ENCODE peak calls at places on chromosome 18, in five cellular contexts. A is brain microvascular endothelial cell, Z is ovary, O is right atrium auricular region, E is osteoblast. W is an unnamed sample. For H3K27me3 and H3K36me3, the result is how much of the 10 kb centered on the place peaks cover.

GRCh38 chr18:54191352-54191751 is 33.1 kb downstream of the MBD2 start:
- DNase-seq in A (no peak), Z (no peak), O (no peak), E (no peak), W (no peak)

GRCh38 chr18:6616981-6617380 is 112.5 kb upstream of the ARHGAP28 start:
- DNase-seq in A (no peak), Z (no peak), O (no peak), E (no peak), W (no peak)

GRCh38 chr18:76875390-76876330 is 53.3 kb downstream of the ZNF236 start:
- DNase-seq in A (peak), Z (peak), O (no peak), E (no peak), W (no peak)

GRCh38 chr18:11883153-11883552 is 25.0 kb downstream of the MPPE1 start:
- DNase-seq in A (no peak), Z (no peak), O (no peak), E (no peak), W (no peak)

GRCh38 chr18:13362051-13362450 is 143.5 kb downstream of the LDLRAD4 start:
- DNase-seq in A (no peak), Z (no peak), O (no peak), E (no peak), W (no peak)

GRCh38 chr18:79970419-79971133 is 6.1 kb downstream of the HSBP1L1 start:
- DNase-seq in A (no peak), Z (no peak), O (no peak), E (no peak), W (no peak)

GRCh38 chr18:67318651-67319050 is 197.9 kb downstream of the DSEL start:
- DNase-seq in A (peak), Z (no peak), O (no peak), E (no peak), W (no peak)

GRCh38 chr18:76422121-76422520 is 72.9 kb downstream of the ZNF516 start:
- DNase-seq in A (no peak), Z (no peak), O (no peak), E (no peak), W (no peak)

DNA sequence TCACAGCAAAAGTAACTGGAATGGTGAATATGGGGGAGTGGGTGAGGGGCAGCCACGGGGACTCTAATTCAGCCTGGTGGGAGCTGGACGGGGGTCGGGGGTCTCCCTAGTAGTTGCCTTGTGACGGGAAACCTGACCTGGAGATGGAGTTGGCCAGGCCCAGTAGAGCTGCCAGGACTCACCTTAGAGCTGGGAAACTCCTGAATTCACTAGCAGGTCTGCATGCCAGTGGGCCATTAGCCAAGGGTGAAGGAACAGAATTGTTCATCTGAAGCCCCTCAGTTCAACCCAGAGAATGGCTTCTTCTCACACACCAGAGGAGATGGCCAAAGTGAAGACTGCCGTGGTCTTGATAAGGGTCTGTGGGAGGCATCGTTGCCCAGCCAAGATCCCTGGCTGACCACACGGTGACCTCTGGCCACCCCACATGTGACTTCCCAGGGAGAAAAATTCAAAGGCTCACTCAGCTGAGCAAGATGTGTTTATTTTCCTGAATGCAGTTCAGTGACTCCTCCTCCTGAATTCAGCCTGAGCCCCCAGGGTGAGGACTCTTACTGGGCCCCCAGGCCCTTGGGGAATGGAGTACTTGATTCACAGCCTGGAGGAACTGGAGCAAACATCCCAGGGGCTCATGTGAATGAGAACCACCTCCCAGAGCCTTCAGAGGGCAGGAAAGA is 25.1 kb downstream of the MOCOS start:
- DNase-seq in A (no peak), Z (peak), O (no peak), E (peak), W (no peak)
- TF ChIP-seq CTCF in A (peak), Z (no peak), O (no peak), E (peak), W (no peak)

GRCh38 chr18:74488354-74488753 is 7.8 kb upstream of the CNDP2 start:
- DNase-seq in A (no peak), Z (no peak), O (peak), E (no peak), W (no peak)
- H3K27me3 ChIP-seq in A (under half), Z (under half), O (under half), E (under half), W (under half)

DNA sequence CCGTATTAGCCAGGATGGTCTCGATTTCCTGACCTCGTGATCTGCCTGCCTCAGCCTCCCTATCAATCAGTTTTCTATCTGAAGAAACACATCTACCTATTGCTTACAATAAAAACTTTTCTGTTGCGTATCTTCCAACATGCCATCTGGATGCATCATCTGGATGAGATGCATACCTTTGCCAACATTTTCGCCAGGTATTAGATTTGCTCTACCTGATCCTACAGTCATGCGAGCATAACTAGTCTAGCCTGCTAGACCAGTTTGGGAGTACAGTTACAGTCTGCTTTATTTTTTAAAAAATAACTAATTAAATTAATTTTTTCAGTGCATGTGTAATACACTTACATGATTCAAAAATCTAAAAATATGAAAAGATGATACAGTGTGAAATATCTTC is 334.0 kb upstream of the MEX3C start:
- DNase-seq in A (no peak), Z (no peak), O (no peak), E (no peak), W (peak)
- H3K36me3 ChIP-seq in A (under half), Z (under half), O (under half), E (under half), W (under half)

DNA sequence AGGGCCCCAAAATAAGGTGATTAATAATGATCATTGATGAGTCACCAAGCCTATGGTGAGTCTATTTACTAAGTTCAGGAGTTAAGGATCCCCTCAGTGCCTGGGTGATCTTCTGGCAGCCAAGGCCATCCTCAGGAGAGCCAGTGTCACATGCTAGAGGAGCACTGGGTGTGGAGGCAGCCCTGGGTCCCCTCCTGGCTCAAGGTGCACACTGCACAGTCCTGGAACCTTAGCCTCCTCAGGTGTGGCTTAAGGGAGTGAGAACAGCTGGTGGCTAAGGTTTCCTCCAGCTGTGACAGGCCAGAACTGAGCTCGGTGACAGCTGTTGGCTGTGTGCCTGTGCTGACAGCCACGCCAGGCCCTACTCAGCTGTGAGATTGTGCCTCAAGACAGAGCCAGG is 52.1 kb upstream of the ACAA2 start:
- DNase-seq in A (no peak), Z (no peak), O (no peak), E (no peak), W (no peak)
- TF ChIP-seq CTCF in A (no peak), Z (no peak), O (no peak), E (no peak), W (no peak)

DNA sequence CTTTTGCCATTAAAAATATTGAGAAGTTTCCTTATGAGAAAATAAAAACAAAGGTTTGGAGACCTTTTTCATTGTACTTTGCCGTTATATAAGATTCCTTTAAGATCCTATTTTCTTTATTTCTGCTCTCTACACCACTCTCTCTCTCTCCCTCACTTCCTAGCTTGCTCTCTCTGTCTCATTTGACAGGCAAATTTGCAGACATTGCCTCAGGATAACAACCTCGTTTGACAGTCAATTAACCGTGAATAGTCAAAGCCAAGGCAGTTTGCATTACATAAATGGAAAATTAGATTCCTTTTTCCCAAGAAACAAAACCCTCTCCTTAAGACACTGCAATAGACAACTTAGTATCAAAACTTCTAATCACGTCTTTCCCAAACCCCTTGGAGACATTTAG is 7.4 kb downstream of the SKOR2 start:
- DNase-seq in A (no peak), Z (no peak), O (no peak), E (no peak), W (no peak)
- H3K27me3 ChIP-seq in A (under half), Z (under half), O (under half), E (under half), W (under half)

DNA sequence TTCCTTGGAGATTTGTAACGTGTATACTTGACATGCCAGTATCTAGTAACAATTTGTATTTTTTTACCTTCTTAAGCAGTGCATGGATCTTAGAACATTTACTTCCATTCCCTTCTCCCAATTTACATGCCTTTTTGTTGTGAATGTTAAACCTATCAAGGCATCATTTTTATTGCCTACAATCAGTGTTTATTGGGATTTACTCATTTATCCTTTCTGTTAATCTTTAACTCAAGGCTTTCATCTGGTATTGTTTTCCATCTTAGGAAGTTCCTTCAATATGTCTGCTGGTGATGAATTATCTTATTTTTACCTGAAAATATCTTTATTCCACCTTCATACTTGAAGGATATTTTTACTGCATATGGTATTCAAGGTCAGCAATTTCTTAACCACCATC is 88.5 kb upstream of the EMILIN2 start:
- DNase-seq in A (no peak), Z (no peak), O (no peak), E (no peak), W (no peak)
- H3K36me3 ChIP-seq in A (under half), Z (under half), O (under half), E (under half), W (under half)

DNA sequence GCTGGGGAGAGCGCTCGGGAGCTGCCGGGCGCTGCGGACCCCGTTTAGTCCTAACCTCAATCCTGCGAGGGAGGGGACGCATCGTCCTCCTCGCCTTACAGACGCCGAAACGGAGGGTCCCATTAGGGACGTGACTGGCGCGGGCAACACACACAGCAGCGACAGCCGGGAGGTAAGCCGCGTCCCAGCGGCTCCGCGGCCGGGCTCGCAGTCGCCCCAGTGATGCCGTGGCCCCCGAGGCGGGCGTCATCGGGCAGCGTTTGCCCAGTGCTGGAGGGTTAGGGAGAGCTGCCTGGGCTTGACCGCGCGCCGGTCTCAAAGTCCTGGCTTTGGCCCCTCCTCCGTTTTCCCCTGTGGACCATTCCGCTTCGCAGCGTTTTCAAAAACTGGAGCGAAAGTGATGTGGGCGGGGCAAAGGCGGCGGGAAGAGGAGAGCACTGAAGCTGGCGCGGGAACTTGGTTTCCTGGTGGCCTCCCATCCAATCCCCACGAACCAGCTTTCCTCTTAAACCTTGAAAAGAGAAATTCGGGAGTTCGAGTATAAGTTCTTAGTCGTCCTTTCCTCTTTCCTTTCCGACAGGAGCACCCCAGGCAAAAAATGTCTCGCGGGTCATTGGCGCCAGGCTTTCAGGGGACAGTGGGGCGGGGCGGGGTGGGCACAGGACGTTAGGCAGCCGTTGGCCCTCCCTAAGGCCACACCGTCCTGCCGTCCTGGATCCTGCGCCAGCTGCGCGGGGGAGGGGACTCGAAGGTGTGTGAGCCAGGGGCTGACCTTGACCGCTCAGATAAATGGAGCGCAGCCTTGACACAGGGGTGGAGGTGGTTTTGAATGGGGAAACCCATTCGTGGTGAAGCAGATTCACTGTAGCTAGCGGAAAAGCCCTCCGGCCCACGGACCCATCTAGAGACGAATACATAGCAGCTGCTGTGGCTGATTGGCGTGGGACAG is 819 bp downstream of the TYMS start:
- DNase-seq in A (peak), Z (peak), O (peak), E (peak), W (peak)
- TF ChIP-seq CTCF in A (no peak), Z (no peak), O (no peak), E (no peak), W (no peak)

DNA sequence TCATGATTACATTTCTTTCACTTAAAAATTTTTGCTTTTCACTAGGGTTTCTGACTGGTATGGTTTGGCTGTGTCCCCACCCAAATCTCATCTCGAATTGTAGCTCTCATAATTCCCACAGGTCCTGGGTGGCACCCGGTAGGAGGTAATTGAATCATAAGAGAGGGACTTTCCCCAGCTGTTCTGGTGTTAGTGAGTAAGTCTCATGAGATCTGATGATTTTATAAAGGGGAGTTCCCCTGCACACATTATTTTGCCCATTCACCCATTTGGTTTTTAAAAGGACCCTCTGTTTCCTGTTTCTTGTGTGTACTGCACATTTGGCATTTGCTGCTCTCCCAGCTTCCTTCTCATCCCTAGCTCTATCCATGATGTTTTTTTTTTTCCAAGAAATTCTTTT is 27.8 kb upstream of the NETO1 start:
- DNase-seq in A (peak), Z (no peak), O (no peak), E (no peak), W (peak)
- H3K27me3 ChIP-seq in A (under half), Z (under half), O (under half), E (under half), W (under half)

W was measured in kidney epithelial cell.